ENCODE peak calls at places on chromosomes 6 and 20, in seven cellular contexts. F, O, D, M, Z, K and S are unnamed samples.

GRCh38 chr20:48259456-48259855 is 474.2 kb upstream of the SULF2 start:
- DNase-seq in M (no peak), O (no peak), K (no peak), D (no peak), F (no peak), Z (no peak), S (no peak)

GRCh38 chr6:84428300-84428907 is 201.0 kb upstream of the CEP162 start:
- DNase-seq in Z (peak; percentile 38), F (peak; percentile 69), K (peak; percentile 11), M (peak; percentile 89), D (peak; percentile 34), O (no peak), S (peak; percentile 37)

GRCh38 chr20:6882911-6883310 is 115.4 kb downstream of the BMP2 start:
- DNase-seq in D (no peak), Z (no peak), K (no peak), M (no peak), O (no peak), F (no peak), S (no peak)

GRCh38 chr6:42326248-42326647 is 108.6 kb upstream of the MRPS10 start:
- DNase-seq in O (no peak), D (no peak), Z (no peak), K (no peak), M (no peak), F (no peak), S (no peak)

GRCh38 chr6:69775450-69775849 is 21.4 kb downstream of the LMBRD1 start:
- DNase-seq in O (no peak), M (no peak), F (no peak), K (no peak), D (no peak), Z (no peak), S (no peak)

GRCh38 chr20:52031574-52032303 is 159.8 kb downstream of the ZFP64 start:
- DNase-seq in K (peak; percentile 38), Z (no peak), D (no peak), O (no peak), F (no peak), M (no peak), S (no peak)

GRCh38 chr6:119312441-119312840 is 37.1 kb downstream of the MAN1A1 start:
- DNase-seq in K (no peak), O (no peak), M (no peak), F (no peak), D (no peak), Z (no peak), S (no peak)

GRCh38 chr20:6714202-6714800 is 53.2 kb upstream of the BMP2 start:
- DNase-seq in F (no peak), O (no peak), D (no peak), M (no peak), K (peak; percentile 91), Z (peak; percentile 71), S (no peak)

GRCh38 chr6:75349262-75349984 is 64.8 kb upstream of the TMEM30A start:
- DNase-seq in O (no peak), Z (no peak), K (no peak), M (peak; percentile 78), F (peak; percentile 76), D (peak; percentile 42), S (peak; percentile 23)

GRCh38 chr20:44026932-44027685 is 112.5 kb downstream of the TOX2 start:
- DNase-seq in Z (peak; percentile 17), O (no peak), M (no peak), K (no peak), F (peak; percentile 46), D (no peak), S (no peak)

GRCh38 chr20:36491901-36492617 is 49.3 kb upstream of the MYL9 start:
- DNase-seq in K (peak; percentile 40), F (no peak), Z (no peak), M (no peak), O (no peak), D (no peak), S (peak; percentile 42)

GRCh38 chr20:59145926-59146800 is 17.5 kb upstream of the ZNF831 start:
- DNase-seq in F (no peak), K (no peak), M (no peak), D (no peak), O (no peak), Z (no peak), S (peak; percentile 28)

GRCh38 chr20:39010496-39010895 is 48.4 kb downstream of the DHX35 start:
- DNase-seq in K (no peak), Z (no peak), O (no peak), D (no peak), F (no peak), M (no peak), S (no peak)

GRCh38 chr6:46925563-46926253 is 4.0 kb upstream of the ADGRF5 start:
- DNase-seq in Z (peak; percentile 77), F (peak; percentile 78), K (no peak), D (no peak), O (no peak), M (peak; percentile 86), S (no peak)
- H3K27ac ChIP-seq in Z (peak overlapping the region; percentile 63), F (peak overlapping the region; percentile 90), K (no peak overlapping the region), D (peak overlapping the region; percentile 60), O (no peak overlapping the region), M (no peak overlapping the region), S (peak overlapping the region; percentile 88)

DNA sequence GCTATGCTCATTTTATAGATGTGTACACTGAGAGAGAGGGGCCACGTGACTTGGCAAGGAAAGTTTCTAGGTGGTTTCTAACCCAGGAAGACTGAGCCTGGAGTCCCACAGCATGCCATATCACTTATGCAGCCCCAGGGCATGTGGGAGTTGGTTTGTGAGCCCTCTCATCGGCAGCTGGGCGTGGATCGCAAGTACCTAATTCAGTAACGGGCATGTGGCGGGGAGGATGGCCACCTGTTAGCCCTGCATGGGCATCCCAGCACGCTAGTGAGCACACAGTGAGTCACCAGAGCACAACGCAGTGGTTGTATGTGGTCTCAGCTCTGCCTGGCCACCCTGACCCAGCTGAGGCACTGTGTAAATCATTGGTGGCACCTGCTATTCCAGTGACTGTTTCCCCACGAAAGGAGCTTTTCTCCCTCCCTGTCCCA is 88.3 kb downstream of the NINL start:
- DNase-seq in O (no peak), Z (no peak), D (no peak), K (no peak), F (no peak), M (peak; percentile 57), S (no peak)
- H3K27ac ChIP-seq in O (no peak overlapping the region), Z (no peak overlapping the region), D (no peak overlapping the region), K (no peak overlapping the region), F (no peak overlapping the region), M (no peak overlapping the region), S (no peak overlapping the region)

GRCh38 chr6:15885624-15886023 is 222.8 kb upstream of the DTNBP1 start:
- DNase-seq in Z (no peak), K (no peak), F (no peak), O (no peak), M (no peak), D (no peak), S (no peak)

GRCh38 chr6:15892369-15892768 is 229.5 kb upstream of the DTNBP1 start:
- DNase-seq in F (no peak), Z (no peak), M (no peak), O (no peak), K (no peak), D (no peak), S (no peak)

GRCh38 chr6:15893556-15894253 is 230.9 kb upstream of the DTNBP1 start:
- DNase-seq in O (no peak), M (no peak), F (no peak), Z (no peak), D (no peak), K (no peak), S (no peak)

GRCh38 chr6:15887491-15888461 is 224.9 kb upstream of the DTNBP1 start:
- DNase-seq in Z (no peak), D (no peak), F (no peak), K (no peak), M (no peak), O (no peak), S (no peak)

DNA sequence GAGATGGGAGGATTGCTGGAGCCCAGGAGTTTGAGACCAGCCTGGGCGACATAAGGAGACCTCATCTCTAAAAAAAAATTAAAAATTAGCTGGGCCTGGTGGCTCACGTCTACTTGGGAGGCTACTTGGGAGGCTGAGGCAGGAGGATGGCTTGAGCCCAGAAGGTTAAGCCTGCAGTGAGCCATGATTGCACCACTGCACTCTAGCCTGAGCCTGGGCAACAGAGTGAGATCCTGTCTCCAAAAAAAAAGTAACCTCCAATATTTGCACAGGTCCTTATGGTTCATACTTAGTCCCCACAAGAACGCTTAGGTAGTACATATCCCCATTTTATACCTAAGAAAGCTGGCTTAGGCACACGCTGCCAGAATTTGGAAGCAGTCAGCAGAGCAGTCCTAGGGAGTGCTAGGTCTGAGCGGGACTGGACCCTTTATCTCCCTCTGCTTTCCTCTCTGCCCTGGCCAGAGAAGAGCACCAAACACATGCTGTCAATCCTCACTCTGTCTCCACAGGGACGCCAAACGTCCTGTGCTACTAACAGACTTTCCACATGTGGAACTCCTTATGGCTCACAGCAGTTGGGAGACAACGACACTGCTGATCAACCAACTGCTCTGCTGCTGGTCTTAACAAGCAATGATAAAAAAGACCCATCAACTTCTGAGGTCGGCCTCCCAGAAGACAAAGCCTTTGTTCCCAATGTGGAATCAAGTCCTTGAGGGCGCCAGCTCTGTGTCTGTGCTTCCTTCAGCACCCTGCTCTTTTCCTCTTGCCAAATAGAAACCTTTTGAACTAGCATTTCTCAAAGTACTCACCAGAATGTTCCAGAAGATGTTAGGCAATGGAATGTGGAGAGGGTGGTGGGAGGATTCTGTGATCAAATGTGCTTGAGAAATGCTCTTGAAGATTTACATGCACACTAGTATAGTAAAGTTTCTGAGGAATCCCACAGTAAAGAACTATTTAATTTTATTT is 226.3 kb upstream of the DTNBP1 start:
- DNase-seq in K (no peak), O (no peak), D (no peak), M (no peak), Z (no peak), F (no peak), S (no peak)
- H3K27ac ChIP-seq in K (no peak overlapping the region), O (no peak overlapping the region), D (no peak overlapping the region), M (no peak overlapping the region), Z (no peak overlapping the region), F (no peak overlapping the region), S (no peak overlapping the region)

DNA sequence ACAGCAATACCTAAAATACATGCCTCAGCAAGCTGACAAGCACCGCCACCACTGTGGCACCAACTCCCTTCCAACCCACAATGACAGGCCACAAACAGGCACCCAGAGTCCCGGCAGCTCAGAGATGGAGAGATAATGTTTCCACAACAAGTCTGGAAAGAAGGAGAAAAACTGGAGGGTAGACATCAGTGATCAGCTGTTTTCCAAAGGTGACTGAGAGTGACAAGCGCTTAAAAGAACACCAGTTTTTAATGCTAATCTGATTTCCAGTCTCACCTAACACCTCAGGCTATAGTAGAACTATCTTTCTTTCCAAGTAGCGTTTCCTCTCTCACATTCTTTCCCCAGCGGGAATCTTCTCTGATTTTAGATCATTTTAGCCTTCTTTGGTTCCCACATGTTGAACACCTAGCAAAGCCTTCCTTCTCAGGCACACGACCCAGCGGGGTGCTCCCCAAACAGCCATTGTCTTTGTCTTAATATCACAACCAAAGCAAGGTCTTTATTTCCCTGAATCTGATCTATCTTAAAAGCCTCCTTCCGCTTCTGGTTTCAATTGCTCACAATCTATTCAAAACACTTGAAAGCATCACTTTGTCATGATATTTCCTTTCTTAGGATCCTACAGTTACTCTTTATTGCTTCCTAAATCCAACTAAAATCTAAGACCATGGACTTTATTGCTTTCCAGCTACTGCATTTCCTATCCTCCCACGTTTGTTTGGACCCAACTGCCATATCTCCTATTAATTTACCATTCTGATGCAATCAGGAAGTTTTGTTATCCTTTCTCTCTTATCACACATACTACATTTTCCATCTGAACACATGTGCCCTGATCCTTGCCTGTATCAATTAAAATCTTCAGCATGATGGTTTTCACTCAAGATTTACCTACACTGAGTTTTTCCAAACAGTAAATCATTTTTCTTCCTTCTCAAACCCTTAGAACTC is 282.7 kb downstream of the ADGB start:
- DNase-seq in O (no peak), Z (no peak), F (no peak), K (no peak), M (no peak), D (no peak), S (no peak)
- H3K27ac ChIP-seq in O (no peak overlapping the region), Z (no peak overlapping the region), F (no peak overlapping the region), K (no peak overlapping the region), M (no peak overlapping the region), D (no peak overlapping the region), S (no peak overlapping the region)